ENCODE peak calls at places on chromosomes 2 and 18, in nine cellular contexts. S, N, U, T, B, M, V, O and K are unnamed samples.

GRCh38 chr18:8800041-8800441 is 94.7 kb downstream of the MTCL1 start:
- DNase-seq in S (no peak), M (no peak), O (no peak), B (no peak), T (no peak), V (no peak), U (no peak), N (no peak), K (no peak)

GRCh38 chr18:63336366-63337099 is 17.0 kb upstream of the BCL2 start:
- DNase-seq in U (peak), S (no peak), M (no peak), O (peak), T (no peak), V (no peak), N (no peak), B (no peak), K (peak)

GRCh38 chr18:63553117-63553516 is 10.9 kb downstream of the SERPINB12 start:
- DNase-seq in B (no peak), N (no peak), M (peak), T (no peak), V (no peak), U (peak), O (no peak), S (no peak), K (no peak)

GRCh38 chr18:58186258-58186948 is 142.4 kb downstream of the NEDD4L start:
- DNase-seq in U (peak), V (no peak), T (peak), B (no peak), N (no peak), S (no peak), M (peak), O (peak), K (peak)

GRCh38 chr2:65277791-65278449 is 50.3 kb downstream of the ACTR2 start:
- DNase-seq in N (no peak), V (no peak), T (no peak), M (no peak), O (no peak), B (no peak), S (no peak), U (no peak), K (peak)

GRCh38 chr2:71746946-71747501 is 293.7 kb downstream of the DYSF start:
- DNase-seq in B (no peak), T (no peak), S (no peak), U (no peak), V (no peak), M (no peak), N (no peak), O (peak), K (no peak)

GRCh38 chr2:27640722-27641245 is 11.9 kb downstream of the GPN1 start:
- DNase-seq in N (no peak), U (no peak), B (no peak), M (no peak), O (no peak), V (no peak), S (no peak), T (no peak), K (no peak)

GRCh38 chr18:23106575-23106974 is 28.7 kb upstream of the CABLES1 start:
- DNase-seq in B (no peak), U (peak), O (peak), S (no peak), N (no peak), V (no peak), T (no peak), M (no peak), K (peak)

GRCh38 chr2:174605687-174606086 is 8.1 kb upstream of the WIPF1 start:
- DNase-seq in T (no peak), N (no peak), U (no peak), V (no peak), B (no peak), M (no peak), O (peak), S (no peak), K (peak)

GRCh38 chr2:203352604-203353255 is 24.5 kb downstream of the ABI2 start:
- DNase-seq in O (no peak), B (no peak), T (no peak), S (no peak), M (no peak), U (no peak), V (no peak), N (no peak), K (no peak)

GRCh38 chr2:104088745-104089144 is 765.2 kb upstream of the POU3F3 start:
- DNase-seq in M (no peak), T (no peak), N (no peak), U (no peak), O (no peak), V (no peak), B (no peak), S (no peak), K (no peak)

GRCh38 chr2:148982282-148982681 is 56.2 kb upstream of the LYPD6B start:
- DNase-seq in M (no peak), U (no peak), S (no peak), B (no peak), V (no peak), O (no peak), N (no peak), T (no peak), K (no peak)

GRCh38 chr2:20419007-20419576 is 27.8 kb upstream of the RHOB start:
- DNase-seq in B (no peak), N (no peak), V (peak), U (no peak), O (peak), S (no peak), T (peak), M (no peak), K (no peak)

GRCh38 chr2:65934992-65935629 is 499.8 kb upstream of the MEIS1 start:
- DNase-seq in B (no peak), V (no peak), U (no peak), O (no peak), S (no peak), N (no peak), T (no peak), M (no peak), K (no peak)

GRCh38 chr2:185618630-185619029 is 120.0 kb upstream of the FSIP2 start:
- DNase-seq in T (no peak), B (no peak), M (no peak), N (no peak), S (no peak), U (peak), O (no peak), V (no peak), K (peak)

GRCh38 chr18:36530676-36531405 is 233.3 kb downstream of the FHOD3 start:
- DNase-seq in S (no peak), O (no peak), T (no peak), U (no peak), N (no peak), M (no peak), B (no peak), V (no peak), K (no peak)

GRCh38 chr2:95314964-95315611 is 17.9 kb downstream of the KCNIP3 start:
- DNase-seq in U (peak), N (no peak), O (peak), B (peak), T (peak), M (peak), V (no peak), S (no peak), K (peak)

GRCh38 chr2:128607981-128608506 is 289.4 kb upstream of the HS6ST1 start:
- DNase-seq in U (no peak), S (no peak), T (no peak), M (peak), V (peak), B (no peak), O (no peak), N (no peak), K (no peak)

GRCh38 chr2:236365258-236366048 is 101.2 kb upstream of the ASB18 start:
- DNase-seq in S (no peak), T (no peak), N (no peak), V (no peak), M (no peak), B (no peak), U (no peak), O (no peak), K (no peak)

GRCh38 chr2:22043784-22044183 is 920.0 kb downstream of the TDRD15 start:
- DNase-seq in U (no peak), O (no peak), T (no peak), V (no peak), N (no peak), B (no peak), M (no peak), S (no peak), K (no peak)

GRCh38 chr2:105877945-105878344 is 133.2 kb downstream of the NCK2 start:
- DNase-seq in O (no peak), M (no peak), S (no peak), U (no peak), V (no peak), B (no peak), N (no peak), T (no peak), K (no peak)